ENCODE peak calls at places on chromosome 20, in five cellular contexts. Z is HCT116, F is hepatocyte, I is SK-N-SH, S is GM23338. V is an unnamed sample.

GRCh38 chr20:63134201-63134612 is 81.7 kb downstream of the YTHDF1 start:
- DNase-seq in Z (no peak), F (no peak), I (no peak), S (peak), V (peak)

GRCh38 chr20:10508468-10509251 is 73.6 kb downstream of the SLX4IP start:
- DNase-seq in Z (no peak), F (peak), I (peak), S (no peak), V (no peak)

GRCh38 chr20:34420975-34421374 is 57.9 kb downstream of the ITCH start:
- DNase-seq in Z (no peak), F (no peak), I (no peak), S (no peak), V (no peak)

GRCh38 chr20:23995905-23996666 is 7.5 kb upstream of the GGTLC1 start:
- DNase-seq in Z (peak), F (peak), I (peak), S (peak), V (peak)

GRCh38 chr20:3751664-3752385 is 15.7 kb downstream of the ADISSP start:
- DNase-seq in Z (no peak), F (peak), I (peak), S (peak), V (no peak)

GRCh38 chr20:41006126-41006935 is 22.3 kb upstream of the TOP1 start:
- DNase-seq in Z (no peak), F (no peak), I (no peak), S (peak), V (peak)

GRCh38 chr20:47720636-47721427 is 64.4 kb downstream of the SULF2 start:
- DNase-seq in Z (no peak), F (no peak), I (no peak), S (no peak), V (no peak)

GRCh38 chr20:6492396-6493055 is 275.0 kb upstream of the BMP2 start:
- DNase-seq in Z (no peak), F (peak), I (no peak), S (peak), V (no peak)

GRCh38 chr20:63402178-63402859 is 41.2 kb upstream of the CHRNA4 start:
- DNase-seq in Z (no peak), F (no peak), I (no peak), S (no peak), V (no peak)

GRCh38 chr20:48823960-48824497 is 3.8 kb downstream of the PREX1 start:
- DNase-seq in Z (no peak), F (no peak), I (no peak), S (no peak), V (peak)

GRCh38 chr20:50930139-50931047 is 844 bp downstream of the ADNP start:
- DNase-seq in Z (no peak), F (peak), I (peak), S (no peak), V (peak)

GRCh38 chr20:10536531-10536930 is 101.4 kb downstream of the SLX4IP start:
- DNase-seq in Z (no peak), F (peak), I (no peak), S (peak), V (peak)

GRCh38 chr20:58482416-58482815 is 32.8 kb downstream of the APCDD1L start:
- DNase-seq in Z (no peak), F (no peak), I (no peak), S (no peak), V (no peak)

GRCh38 chr20:24998121-24998520 is 5.6 kb upstream of the APMAP start:
- DNase-seq in Z (no peak), F (no peak), I (no peak), S (no peak), V (no peak)

GRCh38 chr20:34515484-34516037 is 661 bp upstream of the DYNLRB1 start:
- DNase-seq in Z (no peak), F (peak), I (peak), S (peak), V (peak)

GRCh38 chr20:16472045-16472872 is 101.0 kb downstream of the KIF16B start:
- DNase-seq in Z (no peak), F (peak), I (no peak), S (no peak), V (no peak)

GRCh38 chr20:61779176-61779965 is 286.3 kb downstream of the TAF4 start:
- DNase-seq in Z (no peak), F (no peak), I (no peak), S (no peak), V (no peak)

GRCh38 chr20:19986419-19986818 is 30.7 kb upstream of the NAA20 start:
- DNase-seq in Z (no peak), F (no peak), I (no peak), S (no peak), V (no peak)

GRCh38 chr20:461254-462198 is 807 bp downstream of the TBC1D20 start:
- DNase-seq in Z (no peak), F (peak), I (no peak), S (peak), V (peak)

GRCh38 chr20:57902478-57902877 is 192.7 kb upstream of the PMEPA1 start:
- DNase-seq in Z (no peak), F (no peak), I (no peak), S (no peak), V (no peak)

GRCh38 chr20:57513199-57513598 is 11.7 kb downstream of the CTCFL start:
- DNase-seq in Z (no peak), F (no peak), I (no peak), S (no peak), V (no peak)

GRCh38 chr20:23047738-23048214 is 1.7 kb downstream of the THBD start:
- DNase-seq in Z (no peak), F (no peak), I (no peak), S (peak), V (no peak)

GRCh38 chr20:50725722-50726000 is 5.7 kb upstream of the PARD6B start:
- DNase-seq in Z (no peak), F (no peak), I (no peak), S (no peak), V (no peak)

GRCh38 chr20:57388953-57389694 is 2.1 kb upstream of the RBM38 start:
- DNase-seq in Z (peak), F (peak), I (no peak), S (peak), V (peak)

GRCh38 chr20:59300341-59301081 is at the start of gene EDN3:
- DNase-seq in Z (no peak), F (peak), I (peak), S (peak), V (no peak)

GRCh38 chr20:63015665-63016361 is 9.0 kb upstream of the BHLHE23 start:
- DNase-seq in Z (no peak), F (no peak), I (no peak), S (peak), V (no peak)

GRCh38 chr20:51628533-51629398 is 86.2 kb upstream of the NFATC2 start:
- DNase-seq in Z (no peak), F (no peak), I (no peak), S (no peak), V (no peak)

GRCh38 chr20:50528804-50529351 is 18.7 kb downstream of the PTPN1 start:
- DNase-seq in Z (no peak), F (no peak), I (no peak), S (no peak), V (no peak)

GRCh38 chr20:53148764-53149163 is 176.6 kb downstream of the TSHZ2 start:
- DNase-seq in Z (no peak), F (no peak), I (no peak), S (no peak), V (no peak)

GRCh38 chr20:56350842-56351241 is 7.9 kb upstream of the FAM210B start:
- DNase-seq in Z (no peak), F (no peak), I (no peak), S (no peak), V (no peak)

GRCh38 chr20:11677445-11678235 is 240.1 kb upstream of the BTBD3 start:
- DNase-seq in Z (no peak), F (no peak), I (no peak), S (no peak), V (no peak)

GRCh38 chr20:11675920-11676617 is 241.6 kb upstream of the BTBD3 start:
- DNase-seq in Z (no peak), F (no peak), I (no peak), S (no peak), V (no peak)

GRCh38 chr20:11682285-11682684 is 235.4 kb upstream of the BTBD3 start:
- DNase-seq in Z (no peak), F (no peak), I (no peak), S (no peak), V (no peak)

GRCh38 chr20:11672959-11673358 is 244.7 kb upstream of the BTBD3 start:
- DNase-seq in Z (no peak), F (no peak), I (no peak), S (no peak), V (no peak)

GRCh38 chr20:11676618-11677289 is 240.9 kb upstream of the BTBD3 start:
- DNase-seq in Z (peak), F (peak), I (peak), S (peak), V (peak)
- TF ChIP-seq CTCF in Z (peak), F (peak), I (peak), S (peak), V (peak)

GRCh38 chr20:36548704-36549627 is 7.6 kb downstream of the MYL9 start:
- DNase-seq in Z (no peak), F (no peak), I (no peak), S (no peak), V (no peak)
- TF ChIP-seq EZH2phosphoT487 in Z (no peak), F (no peak), I (no peak), S (no peak), V (no peak)

GRCh38 chr20:38055294-38055693 is 21.7 kb downstream of the RPRD1B start:
- DNase-seq in Z (no peak), F (no peak), I (no peak), S (no peak), V (no peak)
- H3K4me3 ChIP-seq in Z (no peak), F (no peak), I (no peak), S (no peak), V (no peak)

DNA sequence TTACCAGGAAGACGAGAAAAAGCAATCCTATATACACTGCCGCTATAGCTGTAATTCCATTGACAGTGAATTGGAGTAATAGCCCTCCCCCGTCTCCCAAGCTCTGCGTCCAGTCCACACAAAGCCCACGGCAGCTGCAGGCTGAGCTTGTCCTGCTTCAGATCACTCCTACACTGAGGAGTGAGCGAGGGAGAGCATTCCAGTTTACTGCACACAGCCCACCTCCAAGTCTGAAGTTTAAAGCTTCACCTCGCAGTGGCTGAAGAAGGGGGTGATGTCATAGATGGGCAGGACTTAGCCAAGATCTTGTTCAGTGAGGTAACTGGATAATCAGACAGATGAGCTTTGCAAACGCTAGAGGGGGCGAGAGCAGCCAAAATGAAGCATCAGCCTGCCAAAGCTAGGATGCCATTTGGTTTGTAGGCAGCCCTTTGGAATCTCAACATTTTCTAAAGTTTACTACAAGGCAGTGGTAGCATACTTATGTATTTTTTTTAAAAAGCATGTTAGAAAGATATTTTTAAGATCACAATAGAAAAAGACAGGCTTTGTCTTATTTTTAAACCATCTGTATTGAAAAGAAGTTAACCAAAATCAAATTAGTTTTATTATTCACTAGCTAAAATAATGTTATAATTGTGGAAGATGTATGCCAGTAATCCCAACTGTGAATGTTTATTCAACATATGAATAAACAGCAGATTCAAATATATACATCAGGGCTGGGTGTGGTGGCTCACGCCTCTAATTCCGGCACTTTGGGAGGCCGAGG is at the start of gene FLRT3:
- DNase-seq in Z (peak), F (peak), I (peak), S (peak), V (peak)
- TF ChIP-seq CTCF in Z (peak), F (peak), I (peak), S (peak), V (peak)

DNA sequence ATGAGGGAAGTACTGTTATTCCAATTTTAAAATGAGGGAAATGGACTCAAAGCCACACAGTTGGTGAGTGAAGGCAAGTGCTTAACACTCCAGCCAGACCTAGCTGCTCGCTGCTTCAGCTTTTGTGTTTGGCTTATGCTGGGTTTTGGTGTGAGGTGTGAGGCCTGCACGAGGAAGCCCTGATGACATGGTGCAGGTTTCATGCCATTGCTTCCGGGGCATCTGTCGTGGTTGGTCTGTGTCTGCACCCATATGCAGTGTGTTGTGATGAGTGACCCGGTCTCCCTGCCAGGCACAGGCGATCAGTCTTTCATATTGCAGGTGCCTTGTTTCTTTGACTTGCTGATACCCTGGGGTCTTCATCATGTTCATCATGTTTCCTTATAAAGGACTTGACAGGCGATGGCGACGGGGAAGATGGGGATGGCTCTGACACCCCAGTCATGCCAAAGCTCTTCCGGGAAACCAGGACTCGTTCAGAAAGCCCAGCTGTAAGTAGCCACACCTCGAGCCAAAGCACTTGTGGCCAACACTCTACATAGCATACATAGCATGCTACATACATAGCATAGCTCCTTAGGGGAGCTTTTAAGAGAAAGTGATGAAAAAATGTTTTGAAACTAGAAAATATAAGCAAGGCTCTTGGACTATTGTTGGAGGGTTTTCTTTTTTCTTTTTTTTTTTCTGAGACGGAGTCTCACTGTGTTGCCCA is 22.3 kb downstream of the DNMT3B start:
- DNase-seq in Z (no peak), F (no peak), I (no peak), S (no peak), V (no peak)
- TF ChIP-seq EZH2phosphoT487 in Z (no peak), F (no peak), I (no peak), S (no peak), V (no peak)

DNA sequence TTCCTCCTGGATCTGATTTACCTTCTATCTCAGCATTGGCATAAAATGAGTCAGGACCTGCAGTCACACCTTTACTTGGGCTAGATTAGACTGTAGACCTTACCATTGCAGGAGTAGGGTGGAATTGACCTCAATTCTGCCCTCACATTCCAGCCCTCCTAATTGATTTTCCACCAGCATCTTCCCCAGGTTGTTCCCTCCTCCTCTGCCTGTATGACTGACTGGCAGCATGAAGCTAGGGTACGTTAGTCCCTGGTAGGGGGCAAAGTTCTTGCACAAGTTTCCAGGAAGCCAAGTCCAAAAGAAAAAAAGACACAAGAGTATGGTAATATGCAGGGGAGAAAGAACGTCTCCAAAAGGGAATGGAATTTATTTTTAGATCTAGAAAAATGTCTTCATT is 225.6 kb upstream of the FLRT3 start:
- DNase-seq in Z (no peak), F (no peak), I (no peak), S (no peak), V (no peak)
- H3K4me3 ChIP-seq in Z (no peak), F (no peak), I (no peak), S (no peak), V (no peak)

GRCh38 chr20:8800089-8800488 is 268.8 kb upstream of the PLCB4 start:
- DNase-seq in Z (no peak), F (no peak), I (no peak), S (no peak), V (no peak)
- TF ChIP-seq CTCF in Z (no peak), F (no peak), I (no peak), S (no peak), V (peak)

GRCh38 chr20:13744403-13744802 is 40.3 kb downstream of the ESF1 start:
- DNase-seq in Z (no peak), F (no peak), I (no peak), S (no peak), V (no peak)
- TF ChIP-seq EZH2phosphoT487 in Z (no peak), F (no peak), I (no peak), S (no peak), V (no peak)

DNA sequence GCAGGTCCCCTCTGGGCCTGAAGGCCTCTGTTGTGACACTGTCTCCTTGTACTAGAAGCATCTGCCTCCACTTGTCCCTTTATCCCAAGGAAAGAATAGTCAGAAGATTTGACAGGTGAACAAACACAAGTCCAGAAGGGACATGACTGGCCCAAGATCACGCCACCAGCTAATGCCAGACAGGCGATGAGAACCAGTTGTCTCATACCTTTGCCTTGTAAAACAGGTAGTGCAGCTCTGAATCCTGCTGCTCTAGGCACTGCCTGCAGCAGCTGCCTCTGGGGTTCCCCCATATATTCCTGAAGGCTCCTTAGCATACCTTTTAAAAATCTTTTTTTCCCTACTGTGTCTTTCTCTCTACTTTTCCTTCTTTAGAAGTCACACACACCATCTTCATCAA is 25.0 kb downstream of the SCAND1 start:
- DNase-seq in Z (no peak), F (no peak), I (no peak), S (no peak), V (no peak)
- H3K4me3 ChIP-seq in Z (no peak), F (no peak), I (no peak), S (no peak), V (no peak)

V was measured in OCI-LY7.